ENCODE peak calls at places on chromosome 15, in six cellular contexts. V is GM19239; N is T-helper 9 cell; L is dorsolateral prefrontal cortex; Q is HuH-7.5; P is effector CD4-positive, alpha-beta T cell. T is an unnamed sample.

GRCh38 chr15:72196409-72197044 is 1.1 kb downstream of the GRAMD2A start:
- DNase-seq in V (no peak), N (no peak), L (no peak), Q (no peak), P (no peak), T (peak)

GRCh38 chr15:86362556-86362955 is 282.9 kb downstream of the AGBL1 start:
- DNase-seq in V (no peak), N (no peak), L (no peak), Q (no peak), P (no peak), T (no peak)

GRCh38 chr15:64566629-64567427 is 106.5 kb downstream of the ZNF609 start:
- DNase-seq in V (no peak), N (no peak), L (no peak), Q (no peak), P (no peak), T (no peak)

GRCh38 chr15:63939531-63940130 is 105.9 kb upstream of the HERC1 start:
- DNase-seq in V (no peak), N (no peak), L (no peak), Q (no peak), P (no peak), T (no peak)

GRCh38 chr15:57949374-57949938 is 116.1 kb downstream of the ALDH1A2 start:
- DNase-seq in V (no peak), N (no peak), L (no peak), Q (no peak), P (no peak), T (no peak)

GRCh38 chr15:77186518-77187095 is 115.7 kb upstream of the TSPAN3 start:
- DNase-seq in V (no peak), N (no peak), L (no peak), Q (peak), P (no peak), T (peak)

GRCh38 chr15:70954176-70954575 is 61.5 kb downstream of the LRRC49 start:
- DNase-seq in V (no peak), N (no peak), L (no peak), Q (no peak), P (no peak), T (no peak)

GRCh38 chr15:59255647-59256380 is 49.2 kb downstream of the LDHAL6B start:
- DNase-seq in V (no peak), N (no peak), L (no peak), Q (no peak), P (no peak), T (peak)

T was measured in A549.